ENCODE peak calls at places on chromosomes 11 and 22, in eight cellular contexts. E is GM12891, Y is body of pancreas, Q is IMR-90, L is A549, O is Peyer's patch, M is HepG2, A is esophagus squamous epithelium. N is an unnamed sample.

GRCh38 chr22:31247726-31248125 is 35.6 kb downstream of the LIMK2 start:
- DNase-seq in E (no peak), Y (no peak), Q (no peak), L (no peak), O (no peak), M (no peak), A (no peak), N (no peak)

GRCh38 chr11:106468091-106468490 is 390.6 kb downstream of the AASDHPPT start:
- DNase-seq in E (no peak), Y (no peak), Q (peak), L (no peak), O (no peak), M (peak), A (no peak), N (no peak)

GRCh38 chr11:134702827-134703226 is 290.8 kb upstream of the B3GAT1 start:
- DNase-seq in E (no peak), Y (no peak), Q (no peak), L (no peak), O (no peak), M (no peak), A (no peak), N (no peak)

GRCh38 chr11:8652140-8652539 is 30.3 kb downstream of the TRIM66 start:
- DNase-seq in E (no peak), Y (no peak), Q (peak), L (peak), O (no peak), M (no peak), A (no peak), N (peak)

GRCh38 chr11:128157423-128158298 is 429.7 kb downstream of the ETS1 start:
- DNase-seq in E (peak), Y (peak), Q (peak), L (peak), O (peak), M (peak), A (no peak), N (no peak)

GRCh38 chr11:8068605-8069221 is 12.3 kb upstream of the TUB start:
- DNase-seq in E (no peak), Y (peak), Q (peak), L (peak), O (peak), M (peak), A (no peak), N (peak)

GRCh38 chr22:25488244-25489020 is 76.0 kb upstream of the GRK3 start:
- DNase-seq in E (no peak), Y (peak), Q (peak), L (peak), O (peak), M (peak), A (no peak), N (peak)

GRCh38 chr22:41347066-41347859 is 34.5 kb upstream of the TEF start:
- DNase-seq in E (no peak), Y (peak), Q (no peak), L (no peak), O (no peak), M (no peak), A (no peak), N (no peak)

GRCh38 chr11:45097721-45098493 is 48.5 kb upstream of the PRDM11 start:
- DNase-seq in E (no peak), Y (peak), Q (peak), L (peak), O (peak), M (no peak), A (no peak), N (no peak)

GRCh38 chr11:102256251-102256650 is 61.0 kb upstream of the BIRC3 start:
- DNase-seq in E (no peak), Y (no peak), Q (peak), L (no peak), O (no peak), M (no peak), A (no peak), N (no peak)

GRCh38 chr11:11202885-11203284 is 150.2 kb downstream of the CSNK2A3 start:
- DNase-seq in E (no peak), Y (no peak), Q (no peak), L (no peak), O (no peak), M (no peak), A (no peak), N (no peak)
- TF ChIP-seq POLR2A in E (no peak), Y (no peak), Q (no peak), L (no peak), O (no peak), M (no peak), A (no peak), N (no peak)

GRCh38 chr11:34055218-34056000 is 3.9 kb downstream of the CAPRIN1 start:
- DNase-seq in E (no peak), Y (no peak), Q (no peak), L (no peak), O (no peak), M (no peak), A (no peak), N (no peak)

GRCh38 chr11:34051349-34052035 is at the start of gene CAPRIN1:
- DNase-seq in E (peak), Y (peak), Q (peak), L (peak), O (peak), M (peak), A (peak), N (peak)

GRCh38 chr11:34052608-34053160 is 1.2 kb downstream of the CAPRIN1 start:
- DNase-seq in E (no peak), Y (peak), Q (no peak), L (peak), O (peak), M (no peak), A (peak), N (no peak)

GRCh38 chr11:34052036-34052607 is 591 bp downstream of the CAPRIN1 start:
- DNase-seq in E (peak), Y (peak), Q (peak), L (peak), O (peak), M (peak), A (peak), N (peak)

DNA sequence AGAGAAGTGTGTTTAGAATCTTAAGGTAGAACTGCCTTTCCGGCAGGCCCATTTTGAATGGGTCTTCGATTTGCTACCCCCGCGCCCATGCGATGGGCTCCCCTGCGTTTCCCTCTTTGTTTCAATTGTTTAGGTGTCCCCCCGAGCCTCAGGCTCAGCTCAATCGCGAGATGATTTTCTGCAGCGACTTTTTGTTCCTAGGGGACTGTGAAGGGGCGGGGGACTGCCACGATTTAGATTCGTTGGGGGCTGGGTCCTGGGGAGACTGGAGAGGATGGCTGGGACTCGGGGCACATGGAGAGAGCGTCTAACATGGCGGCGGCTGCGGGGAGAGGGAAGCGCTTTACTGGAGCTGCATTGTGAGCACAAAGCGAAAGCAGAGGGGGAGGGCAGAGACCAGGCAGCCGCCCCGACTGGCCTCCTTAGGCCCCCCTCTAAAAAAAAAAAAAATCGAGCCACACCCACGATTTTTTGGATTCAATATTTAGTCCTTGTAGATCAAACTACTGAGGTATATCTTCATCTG is 1.7 kb downstream of the CAPRIN1 start:
- DNase-seq in E (peak), Y (peak), Q (peak), L (peak), O (peak), M (peak), A (peak), N (peak)
- TF ChIP-seq POLR2A in E (peak), Y (peak), Q (peak), L (peak), O (no peak), M (peak), A (peak), N (peak)

DNA sequence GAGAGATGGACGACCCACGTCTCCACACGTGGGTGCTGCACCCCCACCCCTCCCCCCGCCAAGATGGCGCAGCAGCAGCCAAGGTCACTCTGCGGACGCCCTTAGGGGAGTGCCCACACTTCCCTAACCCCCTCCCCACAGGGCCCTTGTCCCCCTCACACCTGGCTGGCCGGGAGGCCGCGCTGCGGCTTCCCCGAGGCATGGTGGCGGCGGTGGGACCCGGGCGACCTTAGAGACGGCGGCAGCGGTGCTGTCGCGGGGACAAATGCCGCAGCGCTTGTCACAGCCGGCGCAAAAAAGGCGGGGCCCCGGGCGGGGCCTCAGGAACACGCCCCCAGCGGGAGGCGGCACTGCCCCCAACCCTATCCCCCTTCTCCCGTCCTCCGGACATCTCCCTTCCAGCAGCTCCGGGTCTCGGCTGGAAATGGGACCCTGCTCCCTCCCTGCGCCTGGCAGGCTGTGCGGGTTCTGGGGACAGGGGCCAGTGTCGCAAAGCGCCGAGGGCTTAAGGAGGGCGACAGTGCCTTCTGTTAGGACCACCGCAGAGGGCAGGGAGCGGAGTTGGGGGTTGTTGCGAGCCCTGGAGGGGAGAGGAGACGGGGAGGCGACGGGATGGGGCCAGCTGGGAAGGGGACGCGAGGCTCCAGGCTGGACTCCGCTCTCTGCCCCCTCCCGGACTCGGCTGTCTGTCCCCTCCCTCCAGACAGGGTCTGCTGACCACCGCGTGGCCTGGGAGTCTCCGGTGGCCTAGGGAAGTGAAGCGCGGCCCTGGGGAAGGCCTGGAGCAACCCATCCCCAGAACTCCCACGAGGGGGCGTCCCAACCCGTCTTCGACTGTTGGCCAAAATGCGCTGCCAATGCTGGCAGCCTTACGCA is at the start of gene CHCHD10:
- DNase-seq in E (peak), Y (peak), Q (peak), L (peak), O (peak), M (peak), A (no peak), N (no peak)
- TF ChIP-seq POLR2A in E (peak), Y (peak), Q (no peak), L (peak), O (peak), M (peak), A (peak), N (peak)

GRCh38 chr11:64275031-64275800 is 9.2 kb downstream of the BAD start:
- DNase-seq in E (no peak), Y (no peak), Q (no peak), L (no peak), O (no peak), M (no peak), A (no peak), N (no peak)

GRCh38 chr11:64268028-64268686 is 16.3 kb downstream of the BAD start:
- DNase-seq in E (no peak), Y (no peak), Q (no peak), L (no peak), O (no peak), M (no peak), A (no peak), N (no peak)

GRCh38 chr11:64269380-64270234 is 14.9 kb downstream of the BAD start:
- DNase-seq in E (peak), Y (peak), Q (peak), L (peak), O (peak), M (peak), A (peak), N (peak)

GRCh38 chr11:64268687-64269379 is 15.6 kb downstream of the BAD start:
- DNase-seq in E (no peak), Y (peak), Q (peak), L (peak), O (peak), M (peak), A (no peak), N (no peak)

DNA sequence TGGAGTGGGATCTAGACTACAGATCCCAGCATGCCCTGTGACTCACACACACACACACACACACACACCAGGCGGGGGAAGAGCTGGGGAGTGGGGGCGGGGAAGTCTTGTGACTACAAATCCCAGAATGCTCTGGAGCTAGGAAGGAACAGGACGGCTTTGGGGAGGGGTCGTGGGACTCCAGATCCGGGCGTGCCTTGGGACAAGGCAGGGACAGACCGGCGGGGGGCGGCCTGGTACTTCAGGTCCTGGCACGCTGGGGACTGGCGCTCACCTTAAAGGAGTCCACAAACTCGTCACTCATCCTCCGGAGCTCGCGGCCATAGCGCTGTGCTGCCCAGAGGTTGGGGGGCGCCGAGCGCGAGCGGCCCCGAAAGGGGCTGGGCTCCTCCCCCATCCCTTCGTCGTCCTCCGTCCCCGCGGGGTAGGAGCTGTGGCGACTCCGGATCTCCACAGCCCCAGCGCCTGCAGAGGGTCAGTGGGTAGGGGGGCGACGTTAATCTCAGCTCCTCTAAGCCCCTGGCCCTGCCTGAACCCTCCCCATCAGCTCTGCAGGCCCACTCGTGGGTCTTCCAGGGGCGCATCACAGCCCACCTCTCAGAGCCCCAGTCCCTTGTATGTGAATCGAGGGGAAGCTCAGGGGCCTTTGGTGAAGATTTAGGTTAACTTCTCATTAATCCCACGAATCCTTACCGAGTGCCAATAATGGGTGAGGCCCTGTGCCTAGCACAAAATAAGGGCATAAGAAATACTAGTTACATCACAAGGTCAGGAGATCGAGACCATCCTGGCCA is 12.9 kb downstream of the BAD start:
- DNase-seq in E (peak), Y (peak), Q (peak), L (peak), O (peak), M (peak), A (peak), N (no peak)
- TF ChIP-seq POLR2A in E (peak), Y (peak), Q (peak), L (peak), O (peak), M (peak), A (peak), N (no peak)